ENCODE peak calls at places on chromosomes 3 and 15, in five cellular contexts. K is epithelial cell of proximal tubule, T is fibroblast of pulmonary artery, Z is epithelial cell of esophagus, G is lung. O is an unnamed sample.

GRCh38 chr3:9062570-9062969 is 99.3 kb upstream of the RAD18 start:
- DNase-seq in G (no peak), Z (no peak), T (no peak), K (no peak), O (no peak)

GRCh38 chr3:97820780-97821179 is 1.0 kb upstream of the CRYBG3 start:
- DNase-seq in G (no peak), K (no peak), T (no peak), Z (no peak), O (no peak)

GRCh38 chr3:14371573-14372474 is 30.6 kb upstream of the SLC6A6 start:
- DNase-seq in T (peak), K (peak), G (peak), Z (peak), O (peak)

GRCh38 chr15:84750583-84751092 is 2.2 kb downstream of the ZNF592 start:
- DNase-seq in Z (no peak), K (no peak), T (no peak), G (no peak), O (no peak)

GRCh38 chr15:79248183-79248582 is 34.3 kb upstream of the ANKRD34C start:
- DNase-seq in K (no peak), G (no peak), Z (no peak), T (no peak), O (no peak)

GRCh38 chr3:52771334-52771681 is 568 bp upstream of the NEK4 start:
- DNase-seq in K (no peak), Z (no peak), G (no peak), T (no peak), O (no peak)

GRCh38 chr3:197082871-197083270 is 53.3 kb upstream of the MELTF start:
- DNase-seq in G (no peak), T (peak), K (no peak), Z (no peak), O (no peak)

GRCh38 chr3:97914390-97914789 is 57.8 kb downstream of the RIOX2 start:
- DNase-seq in Z (peak), T (peak), K (no peak), G (no peak), O (no peak)

GRCh38 chr15:31870336-31871158 is 159.8 kb upstream of the CHRNA7 start:
- DNase-seq in G (peak), Z (peak), K (no peak), T (peak), O (peak)
- TF ChIP-seq CTCF in G (no peak), Z (no peak), K (peak), T (no peak), O (no peak)

GRCh38 chr3:79767953-79768282 is at the start of gene ROBO1:
- DNase-seq in T (peak), Z (no peak), G (no peak), K (no peak), O (no peak)
- H3K4me3 ChIP-seq in T (peak), Z (no peak), G (no peak), K (peak), O (peak)

GRCh38 chr15:100671858-100672543 is 69.6 kb downstream of the ASB7 start:
- DNase-seq in K (no peak), T (peak), Z (peak), G (no peak), O (no peak)
- TF ChIP-seq CTCF in K (peak), T (peak), Z (peak), G (no peak), O (peak)

GRCh38 chr3:143928056-143928455 is 43.6 kb upstream of the DIPK2A start:
- DNase-seq in Z (no peak), T (peak), K (no peak), G (no peak), O (no peak)
- H3K4me3 ChIP-seq in Z (no peak), T (no peak), K (no peak), G (no peak), O (no peak)

GRCh38 chr15:38564557-38565286 is at the start of gene RASGRP1:
- DNase-seq in G (peak), K (no peak), Z (peak), T (peak), O (no peak)
- TF ChIP-seq CTCF in G (no peak), K (no peak), Z (no peak), T (no peak), O (peak)

DNA sequence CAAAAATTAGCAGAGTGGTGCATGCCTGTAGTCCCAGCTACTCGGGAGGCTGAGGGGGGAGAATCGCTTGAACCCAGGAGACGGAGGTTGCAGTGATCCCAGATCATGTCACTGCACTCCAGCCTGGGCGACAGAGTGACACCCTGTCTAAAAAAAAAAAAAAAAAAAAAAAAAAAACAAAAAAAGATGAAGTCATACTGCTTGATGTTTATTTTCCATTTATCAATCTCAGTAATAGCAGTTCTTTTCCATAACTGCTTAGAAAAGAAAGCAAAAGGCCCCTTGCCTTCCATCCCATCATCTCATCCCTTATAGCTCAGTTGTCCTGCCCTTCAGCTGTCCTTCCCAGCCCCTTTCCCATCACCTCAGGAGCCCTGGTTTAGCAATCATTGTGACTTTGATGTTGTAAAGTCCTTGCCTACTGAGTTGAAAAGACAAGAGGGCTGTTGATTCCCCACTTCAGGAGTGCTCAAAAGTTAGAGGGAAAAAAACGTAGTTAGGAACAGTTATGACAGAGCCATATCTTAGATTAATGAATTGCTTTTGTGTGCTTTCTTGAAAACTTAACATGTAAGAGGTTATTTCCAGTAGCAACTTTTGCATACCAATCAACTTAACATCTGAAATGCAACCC is 18.0 kb upstream of the THRB start:
- DNase-seq in Z (no peak), K (no peak), T (no peak), G (no peak), O (no peak)
- H3K4me3 ChIP-seq in Z (no peak), K (no peak), T (no peak), G (no peak), O (no peak)